ENCODE peak calls at places on chromosomes 3 and 15, in ten cellular contexts. One of them, this sample, is unnamed.

GRCh38 chr3:59408047-59408624 is 358.3 kb upstream of the CFAP20DC start:
- DNase-seq in transverse colon: no peak
- DNase-seq in Peyer's patch: no peak
- DNase-seq in heart left ventricle: no peak
- DNase-seq in K562: no peak
- DNase-seq in ovary: no peak
- DNase-seq in right lobe of liver: no peak
- DNase-seq in adrenal gland: no peak
- DNase-seq in uterus: no peak
- DNase-seq in stomach: no peak
- DNase-seq in this sample: no peak

GRCh38 chr15:78204351-78205309 is 29.7 kb downstream of the ACSBG1 start:
- DNase-seq in transverse colon: no peak
- DNase-seq in Peyer's patch: peak; percentile 44
- DNase-seq in heart left ventricle: peak; percentile 73
- DNase-seq in K562: no peak
- DNase-seq in ovary: peak; percentile 59
- DNase-seq in right lobe of liver: no peak
- DNase-seq in adrenal gland: peak; percentile 46
- DNase-seq in uterus: no peak
- DNase-seq in stomach: peak; percentile 25
- DNase-seq in this sample: no peak

GRCh38 chr3:37922721-37923575 is 61.3 kb downstream of the CTDSPL start:
- DNase-seq in transverse colon: no peak
- DNase-seq in Peyer's patch: no peak
- DNase-seq in heart left ventricle: peak; percentile 61
- DNase-seq in K562: peak; percentile 25
- DNase-seq in ovary: no peak
- DNase-seq in right lobe of liver: peak; percentile 26
- DNase-seq in adrenal gland: peak; percentile 50
- DNase-seq in uterus: no peak
- DNase-seq in stomach: peak; percentile 75
- DNase-seq in this sample: no peak

GRCh38 chr15:84981711-84982300 is at the start of gene PDE8A:
- DNase-seq in transverse colon: peak; percentile 63
- DNase-seq in Peyer's patch: peak; percentile 79
- DNase-seq in heart left ventricle: peak; percentile 70
- DNase-seq in K562: peak; percentile 67
- DNase-seq in ovary: no peak
- DNase-seq in right lobe of liver: peak; percentile 76
- DNase-seq in adrenal gland: peak; percentile 47
- DNase-seq in uterus: no peak
- DNase-seq in stomach: peak; percentile 60
- DNase-seq in this sample: peak; percentile 45

GRCh38 chr15:50543556-50543955 is 2.9 kb downstream of the USP50 start:
- DNase-seq in transverse colon: no peak
- DNase-seq in Peyer's patch: no peak
- DNase-seq in heart left ventricle: no peak
- DNase-seq in K562: no peak
- DNase-seq in ovary: no peak
- DNase-seq in right lobe of liver: no peak
- DNase-seq in adrenal gland: no peak
- DNase-seq in uterus: no peak
- DNase-seq in stomach: no peak
- DNase-seq in this sample: no peak

GRCh38 chr3:154334973-154335420 is 10.7 kb upstream of the DHX36 start:
- DNase-seq in transverse colon: no peak
- DNase-seq in Peyer's patch: no peak
- DNase-seq in heart left ventricle: no peak
- DNase-seq in K562: peak; percentile 32
- DNase-seq in ovary: no peak
- DNase-seq in right lobe of liver: no peak
- DNase-seq in adrenal gland: no peak
- DNase-seq in uterus: no peak
- DNase-seq in stomach: no peak
- DNase-seq in this sample: no peak

GRCh38 chr3:102415553-102415952 is 19.3 kb upstream of the ZPLD1 start:
- DNase-seq in transverse colon: no peak
- DNase-seq in Peyer's patch: no peak
- DNase-seq in heart left ventricle: no peak
- DNase-seq in K562: no peak
- DNase-seq in ovary: no peak
- DNase-seq in right lobe of liver: no peak
- DNase-seq in adrenal gland: no peak
- DNase-seq in uterus: no peak
- DNase-seq in stomach: no peak
- DNase-seq in this sample: no peak

GRCh38 chr15:72970965-72971746 is 81.1 kb upstream of the NEO1 start:
- DNase-seq in transverse colon: no peak
- DNase-seq in Peyer's patch: no peak
- DNase-seq in heart left ventricle: no peak
- DNase-seq in K562: no peak
- DNase-seq in ovary: no peak
- DNase-seq in right lobe of liver: no peak
- DNase-seq in adrenal gland: no peak
- DNase-seq in uterus: no peak
- DNase-seq in stomach: no peak
- DNase-seq in this sample: no peak

GRCh38 chr15:90400759-90401314 is 12.8 kb downstream of the IQGAP1 start:
- DNase-seq in transverse colon: peak; percentile 69
- DNase-seq in Peyer's patch: peak; percentile 83
- DNase-seq in heart left ventricle: peak; percentile 77
- DNase-seq in K562: peak; percentile 88
- DNase-seq in ovary: no peak
- DNase-seq in right lobe of liver: no peak
- DNase-seq in adrenal gland: peak; percentile 68
- DNase-seq in uterus: peak; percentile 83
- DNase-seq in stomach: peak; percentile 68
- DNase-seq in this sample: peak; percentile 55
- TF ChIP-seq POLR2A in transverse colon: peak; percentile 24
- TF ChIP-seq POLR2A in Peyer's patch: no peak
- TF ChIP-seq POLR2A in heart left ventricle: peak; percentile 17
- TF ChIP-seq POLR2A in K562: no peak
- TF ChIP-seq POLR2A in ovary: no peak
- TF ChIP-seq POLR2A in right lobe of liver: no peak
- TF ChIP-seq POLR2A in adrenal gland: peak; percentile 48
- TF ChIP-seq POLR2A in uterus: peak; percentile 55
- TF ChIP-seq POLR2A in stomach: no peak
- TF ChIP-seq POLR2A in this sample: no peak

DNA sequence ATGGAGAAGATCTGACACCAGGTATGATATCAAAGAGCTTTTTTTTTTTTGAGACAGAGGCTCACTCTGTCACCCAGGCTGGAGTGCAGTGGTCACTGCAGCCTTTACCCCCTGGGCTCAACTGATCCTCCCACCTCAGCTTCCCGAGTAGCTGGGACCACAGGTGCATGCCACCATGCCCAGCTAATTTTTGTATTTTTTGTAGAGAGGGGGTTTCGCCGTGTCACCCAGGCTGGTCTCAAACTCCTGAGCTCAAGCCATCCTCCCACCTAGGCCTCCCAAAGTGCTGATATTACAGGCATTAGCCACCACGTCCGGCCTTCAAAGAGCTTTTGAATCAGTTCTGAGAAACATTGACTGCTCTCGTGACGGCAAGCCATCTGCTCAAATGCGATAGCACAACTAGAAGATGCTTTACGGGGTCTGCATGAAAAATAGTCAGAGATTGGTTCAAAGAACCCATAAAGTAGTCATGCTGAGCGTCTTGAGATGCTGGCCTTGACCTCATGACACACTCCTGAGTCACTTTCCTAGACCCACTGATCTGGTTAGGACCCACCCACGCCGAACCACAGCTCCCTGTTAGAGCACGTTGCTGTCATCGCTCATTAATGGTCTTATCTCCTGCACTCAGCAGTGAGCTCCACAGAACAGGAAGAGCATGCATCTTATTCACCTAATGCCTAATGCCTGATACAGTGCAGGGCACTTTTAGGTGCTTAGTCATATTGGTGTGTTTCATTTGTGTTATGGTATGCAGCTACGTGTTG is 57.0 kb upstream of the NR2F2 start:
- DNase-seq in transverse colon: no peak
- DNase-seq in Peyer's patch: no peak
- DNase-seq in heart left ventricle: no peak
- DNase-seq in K562: peak; percentile 99
- DNase-seq in ovary: no peak
- DNase-seq in right lobe of liver: no peak
- DNase-seq in adrenal gland: no peak
- DNase-seq in uterus: no peak
- DNase-seq in stomach: no peak
- DNase-seq in this sample: no peak
- TF ChIP-seq POLR2A in transverse colon: no peak
- TF ChIP-seq POLR2A in Peyer's patch: no peak
- TF ChIP-seq POLR2A in heart left ventricle: no peak
- TF ChIP-seq POLR2A in K562: no peak
- TF ChIP-seq POLR2A in ovary: no peak
- TF ChIP-seq POLR2A in right lobe of liver: no peak
- TF ChIP-seq POLR2A in adrenal gland: no peak
- TF ChIP-seq POLR2A in uterus: no peak
- TF ChIP-seq POLR2A in stomach: no peak
- TF ChIP-seq POLR2A in this sample: no peak

GRCh38 chr3:179450321-179450720 is 949 bp downstream of the GNB4 start:
- DNase-seq in transverse colon: no peak
- DNase-seq in Peyer's patch: no peak
- DNase-seq in heart left ventricle: no peak
- DNase-seq in K562: peak; percentile 21
- DNase-seq in ovary: no peak
- DNase-seq in right lobe of liver: no peak
- DNase-seq in adrenal gland: no peak
- DNase-seq in uterus: no peak
- DNase-seq in stomach: no peak
- DNase-seq in this sample: no peak

GRCh38 chr3:179450901-179451334 is 352 bp downstream of the GNB4 start:
- DNase-seq in transverse colon: peak; percentile 9
- DNase-seq in Peyer's patch: no peak
- DNase-seq in heart left ventricle: no peak
- DNase-seq in K562: no peak
- DNase-seq in ovary: no peak
- DNase-seq in right lobe of liver: no peak
- DNase-seq in adrenal gland: no peak
- DNase-seq in uterus: peak; percentile 18
- DNase-seq in stomach: no peak
- DNase-seq in this sample: no peak

GRCh38 chr3:179452166-179452544 is 885 bp upstream of the GNB4 start:
- DNase-seq in transverse colon: no peak
- DNase-seq in Peyer's patch: no peak
- DNase-seq in heart left ventricle: no peak
- DNase-seq in K562: peak; percentile 24
- DNase-seq in ovary: no peak
- DNase-seq in right lobe of liver: no peak
- DNase-seq in adrenal gland: peak; percentile 19
- DNase-seq in uterus: no peak
- DNase-seq in stomach: no peak
- DNase-seq in this sample: no peak

GRCh38 chr3:179452872-179453271 is 1.6 kb upstream of the GNB4 start:
- DNase-seq in transverse colon: no peak
- DNase-seq in Peyer's patch: no peak
- DNase-seq in heart left ventricle: no peak
- DNase-seq in K562: no peak
- DNase-seq in ovary: no peak
- DNase-seq in right lobe of liver: no peak
- DNase-seq in adrenal gland: no peak
- DNase-seq in uterus: no peak
- DNase-seq in stomach: no peak
- DNase-seq in this sample: no peak

GRCh38 chr3:179451335-179452165 is at the start of gene GNB4:
- DNase-seq in transverse colon: peak; percentile 62
- DNase-seq in Peyer's patch: peak; percentile 78
- DNase-seq in heart left ventricle: peak; percentile 91
- DNase-seq in K562: peak; percentile 89
- DNase-seq in ovary: peak; percentile 82
- DNase-seq in right lobe of liver: peak; percentile 84
- DNase-seq in adrenal gland: peak; percentile 72
- DNase-seq in uterus: peak; percentile 69
- DNase-seq in stomach: peak; percentile 73
- DNase-seq in this sample: peak; percentile 63
- TF ChIP-seq POLR2A in transverse colon: no peak
- TF ChIP-seq POLR2A in Peyer's patch: no peak
- TF ChIP-seq POLR2A in heart left ventricle: peak; percentile 65
- TF ChIP-seq POLR2A in K562: peak; percentile 66
- TF ChIP-seq POLR2A in ovary: peak; percentile 16
- TF ChIP-seq POLR2A in right lobe of liver: peak; percentile 62
- TF ChIP-seq POLR2A in adrenal gland: peak; percentile 57
- TF ChIP-seq POLR2A in uterus: peak; percentile 47
- TF ChIP-seq POLR2A in stomach: no peak
- TF ChIP-seq POLR2A in this sample: no peak

GRCh38 chr15:100569406-100569805 is 32.6 kb downstream of the LINS1 start:
- DNase-seq in transverse colon: no peak
- DNase-seq in Peyer's patch: no peak
- DNase-seq in heart left ventricle: no peak
- DNase-seq in K562: no peak
- DNase-seq in ovary: no peak
- DNase-seq in right lobe of liver: no peak
- DNase-seq in adrenal gland: no peak
- DNase-seq in uterus: no peak
- DNase-seq in stomach: no peak
- DNase-seq in this sample: no peak

GRCh38 chr15:100570282-100570681 is 31.7 kb downstream of the LINS1 start:
- DNase-seq in transverse colon: no peak
- DNase-seq in Peyer's patch: no peak
- DNase-seq in heart left ventricle: no peak
- DNase-seq in K562: no peak
- DNase-seq in ovary: no peak
- DNase-seq in right lobe of liver: no peak
- DNase-seq in adrenal gland: no peak
- DNase-seq in uterus: no peak
- DNase-seq in stomach: no peak
- DNase-seq in this sample: no peak

GRCh38 chr15:100571592-100572167 is 30.3 kb downstream of the LINS1 start:
- DNase-seq in transverse colon: no peak
- DNase-seq in Peyer's patch: no peak
- DNase-seq in heart left ventricle: no peak
- DNase-seq in K562: no peak
- DNase-seq in ovary: no peak
- DNase-seq in right lobe of liver: no peak
- DNase-seq in adrenal gland: no peak
- DNase-seq in uterus: no peak
- DNase-seq in stomach: no peak
- DNase-seq in this sample: no peak

GRCh38 chr15:100572362-100572983 is 29.5 kb downstream of the LINS1 start:
- DNase-seq in transverse colon: no peak
- DNase-seq in Peyer's patch: no peak
- DNase-seq in heart left ventricle: no peak
- DNase-seq in K562: no peak
- DNase-seq in ovary: no peak
- DNase-seq in right lobe of liver: no peak
- DNase-seq in adrenal gland: no peak
- DNase-seq in uterus: no peak
- DNase-seq in stomach: no peak
- DNase-seq in this sample: no peak

DNA sequence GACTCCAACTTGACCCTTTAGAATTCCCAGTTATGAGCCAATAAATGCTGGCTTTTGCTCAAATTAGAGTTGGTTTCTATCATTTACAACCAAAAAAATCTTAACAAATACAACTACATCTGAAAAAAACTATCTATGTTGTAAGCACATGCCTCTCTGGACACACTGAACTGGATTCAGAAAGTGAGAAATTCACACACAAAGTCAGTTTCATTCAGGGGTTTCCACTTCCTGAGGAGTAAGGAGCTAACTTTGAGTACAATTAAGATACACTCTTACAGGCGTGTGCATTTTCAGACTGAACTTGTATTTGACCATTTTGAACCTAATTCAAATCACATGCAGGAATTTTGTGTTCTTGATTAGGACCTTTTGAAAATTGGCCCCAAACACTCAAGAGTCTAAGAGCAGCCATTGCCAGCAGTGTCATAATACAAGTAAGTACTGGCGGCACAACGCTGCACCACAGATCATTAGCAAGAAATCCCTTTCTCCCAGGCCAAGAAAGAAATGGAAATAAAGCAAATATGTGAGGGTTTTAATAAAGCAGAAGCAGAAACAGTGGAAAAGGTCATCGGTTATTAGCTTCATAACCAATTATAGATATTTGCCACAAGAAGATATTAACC is 31.1 kb downstream of the LINS1 start:
- DNase-seq in transverse colon: no peak
- DNase-seq in Peyer's patch: no peak
- DNase-seq in heart left ventricle: no peak
- DNase-seq in K562: no peak
- DNase-seq in ovary: no peak
- DNase-seq in right lobe of liver: no peak
- DNase-seq in adrenal gland: no peak
- DNase-seq in uterus: no peak
- DNase-seq in stomach: no peak
- DNase-seq in this sample: no peak
- TF ChIP-seq POLR2A in transverse colon: no peak
- TF ChIP-seq POLR2A in Peyer's patch: no peak
- TF ChIP-seq POLR2A in heart left ventricle: no peak
- TF ChIP-seq POLR2A in K562: no peak
- TF ChIP-seq POLR2A in ovary: no peak
- TF ChIP-seq POLR2A in right lobe of liver: no peak
- TF ChIP-seq POLR2A in adrenal gland: no peak
- TF ChIP-seq POLR2A in uterus: no peak
- TF ChIP-seq POLR2A in stomach: no peak
- TF ChIP-seq POLR2A in this sample: no peak